ENCODE peak calls at places on chromosomes 4 and X, in six cellular contexts. H is retina; W is NCI-H2029 treated with DMSO at 0.1 percent for 48 hours; N is IMR-90; T is naive thymus-derived CD4-positive, alpha-beta T cell; C is non-pigmented ciliary epithelial cell. D is an unnamed sample.

GRCh38 chrX:13647709-13648212 is 5.2 kb upstream of the TCEANC start:
- DNase-seq in H (no peak), N (peak), T (no peak), W (no peak), C (no peak), D (peak)

GRCh38 chr4:159823743-159824142 is 720.9 kb downstream of the RAPGEF2 start:
- DNase-seq in W (no peak), H (no peak), T (no peak), C (peak), N (no peak), D (peak)

GRCh38 chr4:80806472-80806871 is 224.0 kb upstream of the BMP3 start:
- DNase-seq in C (no peak), W (no peak), N (no peak), T (no peak), H (no peak), D (no peak)

GRCh38 chrX:133550665-133551064 is 135.4 kb upstream of the GPC4 start:
- DNase-seq in N (no peak), W (no peak), C (no peak), H (no peak), T (no peak), D (no peak)

GRCh38 chr4:88445252-88445651 is 11.7 kb upstream of the HERC5 start:
- DNase-seq in W (no peak), T (no peak), H (no peak), C (no peak), N (no peak), D (no peak)

GRCh38 chr4:89158884-89159503 is 47.7 kb downstream of the TIGD2 start:
- DNase-seq in T (no peak), N (peak), C (no peak), W (peak), H (peak), D (peak)

GRCh38 chr4:83241132-83241531 is 43.5 kb downstream of the COQ2 start:
- DNase-seq in N (no peak), T (no peak), C (no peak), H (no peak), W (no peak), D (no peak)

GRCh38 chrX:46255066-46255465 is 290.2 kb downstream of the ZNF674 start:
- DNase-seq in W (no peak), T (no peak), H (no peak), N (no peak), C (no peak), D (no peak)

GRCh38 chrX:153724252-153725038 is at the start of the genes ABCD1 and BCAP31:
- DNase-seq in N (peak), T (peak), H (peak), C (peak), W (no peak), D (peak)

GRCh38 chrX:45712067-45712466 is 511.4 kb upstream of the DIPK2B start:
- DNase-seq in W (no peak), H (no peak), N (peak), C (no peak), T (no peak), D (peak)

GRCh38 chr4:168335621-168336020 is 17.1 kb upstream of the DDX60 start:
- DNase-seq in H (no peak), N (peak), W (no peak), T (no peak), C (no peak), D (no peak)

GRCh38 chr4:56757821-56758400 is 63.6 kb downstream of the SPINK2 start:
- DNase-seq in T (peak), N (peak), W (no peak), C (peak), H (no peak), D (peak)

GRCh38 chr4:146142768-146143167 is 32.8 kb upstream of the LSM6 start:
- DNase-seq in T (no peak), W (no peak), N (no peak), H (no peak), C (no peak), D (no peak)

GRCh38 chr4:40122941-40123340 is 66.3 kb downstream of the N4BP2 start:
- DNase-seq in W (no peak), N (no peak), H (no peak), C (no peak), T (no peak), D (no peak)

D was measured in HS-5.